ENCODE peak calls at places on chromosomes 11 and 22, in seven cellular contexts. T is OCI-LY7, B is transverse colon, G is AG09319, A is posterior vena cava, N is AG04450, C is PC-9. F is an unnamed sample.
A peak's percentile ranks its signal among the peaks of the same experiment; 100 is the strongest.

GRCh38 chr11:76808158-76808557 is 25.0 kb downstream of the TSKU start:
- DNase-seq in N (no peak), T (no peak), A (peak; percentile 40), C (no peak), G (no peak), B (no peak), F (no peak)

GRCh38 chr22:40705918-40706682 is 26.8 kb downstream of the MCHR1 start:
- DNase-seq in G (no peak), N (no peak), B (no peak), A (no peak), T (no peak), C (no peak), F (no peak)

GRCh38 chr11:128819198-128819597 is 47.9 kb downstream of the KCNJ1 start:
- DNase-seq in N (no peak), A (no peak), T (no peak), G (no peak), B (no peak), C (no peak), F (no peak)

GRCh38 chr22:27785818-27786217 is 15.7 kb downstream of the MN1 start:
- DNase-seq in N (no peak), G (no peak), A (peak; percentile 68), T (no peak), C (no peak), B (no peak), F (no peak)

GRCh38 chr11:33116535-33116934 is 44.7 kb downstream of the CSTF3 start:
- DNase-seq in T (no peak), G (no peak), A (no peak), B (no peak), N (no peak), C (no peak), F (no peak)

GRCh38 chr11:80503990-80504389 is 1063.2 kb upstream of the TENM4 start:
- DNase-seq in A (no peak), C (no peak), N (no peak), T (no peak), B (no peak), G (no peak), F (no peak)

GRCh38 chr11:123020968-123021367 is 39.3 kb upstream of the BSX start:
- DNase-seq in T (peak; percentile 62), C (peak; percentile 6), A (no peak), N (peak; percentile 29), B (peak; percentile 10), G (no peak), F (no peak)

GRCh38 chr11:111976614-111977140 is 39.5 kb downstream of the DIXDC1 start:
- DNase-seq in A (no peak), T (no peak), C (no peak), B (no peak), G (no peak), N (no peak), F (peak; percentile 79)

GRCh38 chr11:34351687-34352469 is 5.9 kb downstream of the ABTB2 start:
- DNase-seq in N (no peak), A (no peak), B (no peak), T (peak; percentile 17), C (no peak), G (no peak), F (no peak)

GRCh38 chr22:31153357-31153756 is 6.6 kb upstream of the RNF185 start:
- DNase-seq in A (peak; percentile 51), T (no peak), B (no peak), G (no peak), N (no peak), C (no peak), F (no peak)

GRCh38 chr11:79025622-79026021 is 415.2 kb downstream of the TENM4 start:
- DNase-seq in T (no peak), B (no peak), A (no peak), C (no peak), G (no peak), N (no peak), F (no peak)

GRCh38 chr11:108221981-108222685 is at the start of gene NPAT:
- DNase-seq in G (no peak), A (peak; percentile 82), B (no peak), N (no peak), T (peak; percentile 65), C (peak; percentile 1), F (no peak)

GRCh38 chr11:30526558-30526957 is 59.6 kb downstream of the MPPED2 start:
- DNase-seq in C (no peak), N (no peak), T (no peak), B (no peak), G (no peak), A (no peak), F (no peak)

GRCh38 chr11:69997352-69997751 is 80.8 kb upstream of the ANO1 start:
- DNase-seq in C (no peak), N (no peak), A (peak; percentile 37), B (no peak), T (no peak), G (no peak), F (no peak)

GRCh38 chr11:1203505-1204271 is 19.2 kb upstream of the MUC5B start:
- DNase-seq in G (no peak), T (no peak), B (peak; percentile 32), C (peak; percentile 92), A (peak; percentile 72), N (no peak), F (peak; percentile 77)

GRCh38 chr11:64765841-64766682 is 6.3 kb upstream of the PYGM start:
- DNase-seq in G (no peak), B (no peak), C (no peak), A (peak; percentile 80), N (no peak), T (no peak), F (peak; percentile 77)

GRCh38 chr11:100759856-100760255 is 72.8 kb downstream of the ARHGAP42 start:
- DNase-seq in G (no peak), T (no peak), N (no peak), C (no peak), A (no peak), B (no peak), F (no peak)

GRCh38 chr11:116703421-116703820 is 69.4 kb downstream of the BUD13 start:
- DNase-seq in T (peak; percentile 5), G (no peak), C (no peak), N (no peak), A (peak; percentile 50), B (no peak), F (no peak)

GRCh38 chr22:28075260-28075981 is 156.4 kb upstream of the PITPNB start:
- DNase-seq in N (peak; percentile 42), C (peak; percentile 0), G (peak; percentile 60), A (no peak), T (no peak), B (peak; percentile 8), F (no peak)

GRCh38 chr22:37571258-37571991 is 8.5 kb downstream of the LGALS2 start:
- DNase-seq in N (no peak), T (no peak), G (no peak), C (peak; percentile 33), B (no peak), A (no peak), F (no peak)

GRCh38 chr11:45154276-45154675 is 7.8 kb downstream of the PRDM11 start:
- DNase-seq in B (no peak), A (no peak), T (no peak), N (no peak), C (no peak), G (no peak), F (no peak)

GRCh38 chr22:47192106-47192650 is 429.7 kb downstream of the TBC1D22A start:
- DNase-seq in G (no peak), C (no peak), A (peak; percentile 80), T (no peak), N (no peak), B (peak; percentile 33), F (peak; percentile 73)

GRCh38 chr11:118156531-118157185 is 4.0 kb upstream of the SCN4B start:
- DNase-seq in T (no peak), B (no peak), A (no peak), C (no peak), G (no peak), N (no peak), F (no peak)

GRCh38 chr11:44726278-44727113 is at the start of gene TSPAN18:
- DNase-seq in A (no peak), C (no peak), G (no peak), T (peak; percentile 26), N (no peak), B (no peak), F (peak; percentile 77)